ENCODE peak calls at places on chromosome 1, in nine cellular contexts. T, M, H, U, A, X, P, V and I are unnamed samples.

GRCh38 chr1:109814223-109814622 is 50.5 kb upstream of the EPS8L3 start:
- DNase-seq in M (no peak), A (no peak), U (no peak), P (no peak), X (no peak), V (no peak), T (no peak), H (no peak), I (no peak)

GRCh38 chr1:79322511-79323027 is 316.0 kb upstream of the ADGRL4 start:
- DNase-seq in T (no peak), X (no peak), A (no peak), U (no peak), V (no peak), P (no peak), M (no peak), H (no peak), I (no peak)

GRCh38 chr1:200334661-200335256 is 75.1 kb downstream of the ZNF281 start:
- DNase-seq in U (no peak), T (no peak), H (no peak), V (no peak), M (no peak), P (no peak), X (no peak), A (no peak), I (no peak)

GRCh38 chr1:27392096-27392777 is at the start of gene GPR3:
- DNase-seq in P (peak), V (peak), H (peak), T (peak), U (peak), M (peak), X (peak), A (peak), I (peak)

GRCh38 chr1:106944721-106945120 is 111.8 kb upstream of the PRMT6 start:
- DNase-seq in A (no peak), V (no peak), T (no peak), M (no peak), U (no peak), P (no peak), H (no peak), X (no peak), I (no peak)

GRCh38 chr1:17094664-17095063 is 24.6 kb downstream of the PADI2 start:
- DNase-seq in P (no peak), M (no peak), X (no peak), U (no peak), V (no peak), T (no peak), H (no peak), A (no peak), I (no peak)

GRCh38 chr1:206125366-206125765 is 8.2 kb upstream of the AVPR1B start:
- DNase-seq in M (no peak), P (no peak), U (no peak), X (no peak), T (no peak), H (no peak), A (no peak), V (no peak), I (no peak)

GRCh38 chr1:14113841-14114567 is 414.0 kb downstream of the PRDM2 start:
- DNase-seq in M (no peak), P (peak), U (peak), H (peak), T (no peak), A (peak), V (peak), X (no peak), I (no peak)

GRCh38 chr1:43930949-43931275 is 2.7 kb upstream of the ARTN start:
- DNase-seq in V (no peak), X (no peak), A (no peak), H (no peak), T (no peak), U (no peak), M (no peak), P (no peak), I (no peak)